ENCODE peak calls at places on chromosomes 6 and 20, in six cellular contexts. T is spleen; X is CD4-positive, CD25-positive, alpha-beta regulatory T cell; P is GM23248; Q is hepatocyte; R is K562. I is an unnamed sample.

GRCh38 chr20:57581202-57582028 is 20.5 kb downstream of the PCK1 start:
- DNase-seq in R (no peak), X (no peak), P (no peak), Q (no peak), T (peak), I (no peak)

GRCh38 chr6:25277857-25278256 is 1.3 kb upstream of the CARMIL1 start:
- DNase-seq in Q (no peak), R (no peak), T (no peak), P (no peak), X (no peak), I (no peak)

GRCh38 chr20:37681384-37681977 is 12.3 kb upstream of the CTNNBL1 start:
- DNase-seq in Q (no peak), T (no peak), X (no peak), R (no peak), P (no peak), I (no peak)

GRCh38 chr6:110368268-110368667 is 10.1 kb upstream of the METTL24 start:
- DNase-seq in T (no peak), Q (no peak), P (no peak), R (no peak), X (no peak), I (no peak)

GRCh38 chr6:30344868-30345671 is at the start of gene RPP21:
- DNase-seq in R (peak), X (peak), T (peak), P (peak), Q (peak), I (peak)

GRCh38 chr6:117352466-117353081 is 73.2 kb downstream of the ROS1 start:
- DNase-seq in Q (peak), T (no peak), R (no peak), P (peak), X (no peak), I (peak)

GRCh38 chr6:20909621-20910020 is 375.4 kb downstream of the CDKAL1 start:
- DNase-seq in Q (no peak), P (no peak), T (no peak), X (no peak), R (no peak), I (no peak)

GRCh38 chr6:132798820-132799538 is 542 bp upstream of the SLC18B1 start:
- DNase-seq in T (peak), X (peak), R (peak), P (peak), Q (peak), I (peak)

GRCh38 chr6:40152701-40153100 is 218.4 kb upstream of the MOCS1 start:
- DNase-seq in Q (no peak), P (no peak), T (no peak), X (no peak), R (no peak), I (no peak)

GRCh38 chr6:28377879-28378278 is 21.7 kb downstream of the ZSCAN12 start:
- DNase-seq in P (no peak), T (no peak), R (no peak), X (no peak), Q (no peak), I (no peak)

GRCh38 chr20:64136004-64136710 is 28.1 kb upstream of the MYT1 start:
- DNase-seq in P (no peak), Q (no peak), R (no peak), T (peak), X (no peak), I (no peak)

GRCh38 chr6:35177586-35177985 is 36.2 kb upstream of the SCUBE3 start:
- DNase-seq in R (no peak), X (no peak), T (no peak), P (peak), Q (no peak), I (no peak)

GRCh38 chr6:18585032-18585573 is 198.0 kb downstream of the RNF144B start:
- DNase-seq in R (peak), X (no peak), Q (peak), T (no peak), P (peak), I (peak)

GRCh38 chr6:16511048-16511660 is 250.1 kb downstream of the ATXN1 start:
- DNase-seq in T (no peak), R (peak), P (peak), X (no peak), Q (peak), I (no peak)

GRCh38 chr20:12966468-12967085 is 42.2 kb upstream of the SPTLC3 start:
- DNase-seq in X (no peak), Q (peak), R (no peak), P (peak), T (no peak), I (no peak)

GRCh38 chr6:105397987-105398386 is 4.9 kb downstream of the PREP start:
- DNase-seq in X (no peak), T (no peak), R (no peak), Q (no peak), P (no peak), I (no peak)

DNA sequence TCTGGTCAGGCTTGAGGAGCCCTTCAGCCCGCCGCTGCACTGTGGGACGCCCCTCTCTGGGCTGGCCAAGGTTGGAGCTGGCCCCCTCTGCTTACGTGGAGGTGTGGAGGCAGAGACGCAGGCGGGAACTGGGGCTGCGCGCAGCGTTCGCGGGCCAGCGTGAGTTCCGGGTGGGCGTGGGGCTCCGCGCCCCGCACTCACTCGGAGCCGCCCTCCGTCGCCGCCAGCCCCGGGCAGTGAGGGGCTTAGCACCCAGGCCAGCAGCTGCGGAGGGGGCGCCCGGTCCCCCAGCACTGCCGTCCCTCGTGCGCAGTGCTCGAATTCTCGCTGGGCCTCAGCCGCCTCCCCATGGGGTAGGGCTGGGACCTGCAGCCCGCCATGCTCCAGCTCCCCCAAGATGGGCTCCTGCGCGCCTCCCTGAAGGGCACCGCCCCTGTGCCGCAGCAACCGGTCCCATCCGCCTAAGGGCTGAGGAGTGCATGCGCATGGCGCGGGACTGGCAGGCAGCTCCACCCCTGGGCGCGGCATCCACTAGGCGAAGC is 695.9 kb downstream of the EPHA7 start:
- DNase-seq in X (no peak), T (peak), Q (no peak), R (no peak), P (no peak), I (no peak)
- H3K27ac ChIP-seq in X (no peak), T (no peak), Q (no peak), R (no peak), P (no peak), I (no peak)

DNA sequence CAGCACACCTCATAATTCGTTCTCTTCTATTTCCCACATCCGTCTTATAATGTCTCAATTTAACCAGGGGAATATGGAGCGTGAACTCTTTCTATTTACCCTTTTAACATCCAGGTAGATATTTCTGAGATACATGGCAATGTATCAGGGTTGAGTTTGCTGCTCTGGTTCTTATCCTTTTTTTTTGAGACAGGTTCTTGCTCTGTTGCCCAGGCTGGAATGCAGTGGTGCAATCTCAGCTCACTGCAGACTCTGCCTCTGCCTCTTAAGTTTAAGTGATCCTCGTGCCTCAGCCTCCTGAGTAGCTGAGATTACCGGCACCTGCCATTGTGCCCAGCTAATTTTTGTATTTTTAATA is 36.5 kb downstream of the KLHL31 start:
- DNase-seq in X (no peak), Q (no peak), T (no peak), R (no peak), P (no peak), I (no peak)
- H3K27ac ChIP-seq in X (no peak), Q (peak), T (no peak), R (no peak), P (no peak), I (no peak)

DNA sequence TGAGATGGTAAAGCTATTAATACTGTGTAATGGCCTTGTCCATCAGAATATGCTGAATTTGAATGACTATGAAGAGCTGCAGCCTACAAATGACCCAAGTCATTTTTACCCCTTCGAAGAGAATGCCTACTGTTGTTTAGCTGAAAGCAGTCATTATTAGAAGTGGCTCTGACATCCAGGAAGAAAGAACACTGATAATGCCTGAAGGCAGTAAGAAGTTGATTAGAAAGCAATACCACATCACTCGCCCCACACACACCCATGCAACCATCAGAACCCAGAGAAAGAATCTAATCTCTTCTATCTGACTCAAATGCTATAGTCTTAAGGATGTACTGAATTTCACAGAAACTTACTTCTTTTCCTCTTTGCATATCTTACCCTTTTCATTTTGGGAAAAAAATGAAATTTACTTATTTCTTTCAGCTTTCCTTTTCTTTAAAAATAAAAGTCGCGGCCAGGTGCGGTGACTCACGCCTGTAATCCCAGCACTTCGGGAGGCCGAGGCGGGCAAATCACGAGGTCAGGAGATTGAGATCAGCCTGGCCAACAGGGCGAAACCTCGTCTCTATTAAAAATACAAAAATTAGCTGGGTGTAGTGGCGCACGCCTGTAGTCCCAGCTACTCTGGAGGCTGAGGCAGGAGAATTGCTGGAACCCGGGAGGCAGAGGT is 61.0 kb downstream of the ARHGAP18 start:
- DNase-seq in T (no peak), Q (no peak), R (no peak), P (no peak), X (no peak), I (peak)
- H3K27ac ChIP-seq in T (no peak), Q (no peak), R (no peak), P (no peak), X (no peak), I (peak)

GRCh38 chr20:20711413-20711812 is 1.0 kb downstream of the RALGAPA2 start:
- DNase-seq in R (no peak), T (peak), P (no peak), X (peak), Q (peak), I (no peak)
- H3K27ac ChIP-seq in R (no peak), T (peak), P (no peak), X (peak), Q (peak), I (no peak)

GRCh38 chr6:125943528-125944433 is 12.8 kb upstream of the HINT3 start:
- DNase-seq in T (no peak), R (peak), X (no peak), P (no peak), Q (no peak), I (no peak)

GRCh38 chr6:125939796-125940195 is 16.8 kb upstream of the HINT3 start:
- DNase-seq in Q (no peak), P (no peak), X (no peak), T (no peak), R (no peak), I (no peak)

GRCh38 chr6:125939026-125939425 is 17.5 kb upstream of the HINT3 start:
- DNase-seq in T (no peak), R (no peak), Q (no peak), X (no peak), P (no peak), I (no peak)

GRCh38 chr6:125942677-125943527 is 13.7 kb upstream of the HINT3 start:
- DNase-seq in Q (peak), R (no peak), P (peak), X (no peak), T (no peak), I (no peak)

GRCh38 chr6:125940691-125941090 is 15.9 kb upstream of the HINT3 start:
- DNase-seq in T (no peak), R (no peak), Q (no peak), X (no peak), P (peak), I (no peak)
- H3K27ac ChIP-seq in T (peak), R (no peak), Q (peak), X (no peak), P (peak), I (no peak)

GRCh38 chr6:143063631-143064030 is 2.9 kb downstream of the AIG1 start:
- DNase-seq in Q (no peak), R (no peak), T (no peak), P (no peak), X (no peak), I (no peak)
- H3K27ac ChIP-seq in Q (peak), R (peak), T (no peak), P (no peak), X (no peak), I (no peak)

GRCh38 chr6:2857580-2858337 is 16.1 kb upstream of the SERPINB1 start:
- DNase-seq in R (peak), X (peak), P (no peak), T (peak), Q (peak), I (peak)
- H3K27ac ChIP-seq in R (peak), X (peak), P (no peak), T (peak), Q (peak), I (peak)

DNA sequence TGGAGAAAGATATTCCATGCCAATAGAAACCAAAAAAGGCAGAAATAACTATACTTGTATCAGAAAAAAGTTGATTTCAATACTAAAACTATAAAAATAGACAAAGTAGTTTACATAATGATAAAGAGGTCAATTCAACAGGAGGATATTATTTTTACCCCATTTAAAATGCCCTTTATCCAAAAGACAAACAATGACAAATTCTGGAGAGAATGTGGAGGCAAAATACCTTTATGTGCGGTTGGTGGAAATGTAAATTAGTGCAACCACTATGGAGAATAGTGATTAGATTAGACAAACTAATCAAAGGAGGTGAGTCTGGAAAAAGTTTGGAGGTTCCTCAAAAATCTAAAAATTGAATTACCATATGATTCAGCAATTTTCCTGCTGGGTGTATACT is 1262.3 kb downstream of the GRIK2 start:
- DNase-seq in R (no peak), P (no peak), Q (no peak), X (no peak), T (no peak), I (no peak)
- H3K27ac ChIP-seq in R (no peak), P (no peak), Q (no peak), X (no peak), T (no peak), I (no peak)